ENCODE peak calls at places on chromosomes 3 and 15, in seven cellular contexts. L is H1, V is K562, O is HepG2, D is GM12878, Y is SK-N-SH, K is GM12892. F is an unnamed sample.

GRCh38 chr3:11820540-11821041 is 26.1 kb downstream of the TAMM41 start:
- DNase-seq in L (no peak), V (no peak), O (no peak), D (no peak), Y (no peak), K (peak), F (peak)

GRCh38 chr3:45566951-45567411 is 27.6 kb upstream of the LIMD1 start:
- DNase-seq in L (no peak), V (no peak), O (no peak), D (no peak), Y (no peak), K (no peak), F (no peak)

GRCh38 chr15:57133127-57133968 is 214.9 kb downstream of the TCF12 start:
- DNase-seq in L (no peak), V (no peak), O (no peak), D (no peak), Y (no peak), K (no peak), F (no peak)

GRCh38 chr3:119490153-119490552 is 8.2 kb upstream of the TIMMDC1 start:
- DNase-seq in L (no peak), V (no peak), O (no peak), D (no peak), Y (no peak), K (no peak), F (no peak)

GRCh38 chr3:126487151-126487771 is 11.6 kb upstream of the ZXDC start:
- DNase-seq in L (no peak), V (peak), O (peak), D (no peak), Y (no peak), K (no peak), F (no peak)

GRCh38 chr15:90483012-90483307 is 46.8 kb upstream of the CRTC3 start:
- DNase-seq in L (no peak), V (no peak), O (no peak), D (no peak), Y (no peak), K (no peak), F (no peak)

GRCh38 chr3:9902372-9903237 is at the start of gene IL17RE:
- DNase-seq in L (no peak), V (peak), O (peak), D (no peak), Y (no peak), K (no peak), F (no peak)

GRCh38 chr15:44727462-44728231 is 8.7 kb upstream of the TRIM69 start:
- DNase-seq in L (no peak), V (no peak), O (no peak), D (no peak), Y (no peak), K (no peak), F (no peak)

GRCh38 chr3:16741103-16741758 is 136.0 kb upstream of the DAZL start:
- DNase-seq in L (no peak), V (no peak), O (no peak), D (no peak), Y (no peak), K (no peak), F (no peak)

GRCh38 chr3:68773401-68773800 is 158.9 kb downstream of the TAFA4 start:
- DNase-seq in L (no peak), V (no peak), O (no peak), D (no peak), Y (no peak), K (no peak), F (no peak)

GRCh38 chr3:111326144-111326995 is 215.6 kb upstream of the CD96 start:
- DNase-seq in L (no peak), V (no peak), O (no peak), D (no peak), Y (no peak), K (no peak), F (no peak)

GRCh38 chr3:61853912-61854311 is 292.5 kb downstream of the PTPRG start:
- DNase-seq in L (no peak), V (no peak), O (no peak), D (no peak), Y (no peak), K (no peak), F (no peak)

GRCh38 chr15:42608110-42608531 is 32.7 kb downstream of the STARD9 start:
- DNase-seq in L (no peak), V (no peak), O (no peak), D (peak), Y (no peak), K (no peak), F (no peak)

GRCh38 chr3:44969170-44969569 is 6.8 kb downstream of the ZDHHC3 start:
- DNase-seq in L (no peak), V (no peak), O (no peak), D (no peak), Y (no peak), K (no peak), F (no peak)

GRCh38 chr3:88985491-88985890 is 121.9 kb upstream of the EPHA3 start:
- DNase-seq in L (no peak), V (no peak), O (no peak), D (no peak), Y (no peak), K (no peak), F (no peak)

GRCh38 chr3:194395767-194396527 is 3.1 kb downstream of the GP5 start:
- DNase-seq in L (no peak), V (peak), O (peak), D (no peak), Y (no peak), K (no peak), F (no peak)

GRCh38 chr3:123755085-123755484 is 129.0 kb downstream of the MYLK start:
- DNase-seq in L (no peak), V (no peak), O (peak), D (no peak), Y (no peak), K (no peak), F (no peak)

GRCh38 chr15:92901053-92901761 is 1.1 kb downstream of the CHD2 start:
- DNase-seq in L (no peak), V (no peak), O (no peak), D (no peak), Y (no peak), K (no peak), F (no peak)

GRCh38 chr15:67120839-67121540 is 55.6 kb downstream of the SMAD3 start:
- DNase-seq in L (no peak), V (peak), O (no peak), D (peak), Y (peak), K (peak), F (peak)

GRCh38 chr15:96321422-96322391 is 8.8 kb upstream of the NR2F2 start:
- DNase-seq in L (no peak), V (no peak), O (no peak), D (no peak), Y (no peak), K (no peak), F (no peak)

GRCh38 chr3:183378008-183378407 is 50.4 kb downstream of the MCF2L2 start:
- DNase-seq in L (no peak), V (no peak), O (no peak), D (no peak), Y (no peak), K (no peak), F (no peak)

GRCh38 chr15:22810033-22810734 is 23.7 kb downstream of the NIPA1 start:
- DNase-seq in L (no peak), V (no peak), O (no peak), D (no peak), Y (no peak), K (no peak), F (no peak)

GRCh38 chr3:153260681-153261080 is 98.7 kb downstream of the RAP2B start:
- DNase-seq in L (no peak), V (no peak), O (peak), D (no peak), Y (no peak), K (no peak), F (no peak)

GRCh38 chr3:129530331-129530761 is 1.9 kb downstream of the RHO start:
- DNase-seq in L (peak), V (no peak), O (no peak), D (no peak), Y (no peak), K (no peak), F (no peak)

GRCh38 chr3:187739561-187740445 is 5.5 kb downstream of the BCL6 start:
- DNase-seq in L (no peak), V (peak), O (no peak), D (no peak), Y (peak), K (peak), F (peak)

GRCh38 chr3:187742351-187743171 is 2.7 kb downstream of the BCL6 start:
- DNase-seq in L (no peak), V (no peak), O (no peak), D (no peak), Y (no peak), K (no peak), F (no peak)

GRCh38 chr3:187743195-187744141 is 1.8 kb downstream of the BCL6 start:
- DNase-seq in L (no peak), V (peak), O (no peak), D (no peak), Y (no peak), K (no peak), F (no peak)

GRCh38 chr3:187740446-187741399 is 4.5 kb downstream of the BCL6 start:
- DNase-seq in L (no peak), V (peak), O (no peak), D (no peak), Y (peak), K (no peak), F (no peak)

DNA sequence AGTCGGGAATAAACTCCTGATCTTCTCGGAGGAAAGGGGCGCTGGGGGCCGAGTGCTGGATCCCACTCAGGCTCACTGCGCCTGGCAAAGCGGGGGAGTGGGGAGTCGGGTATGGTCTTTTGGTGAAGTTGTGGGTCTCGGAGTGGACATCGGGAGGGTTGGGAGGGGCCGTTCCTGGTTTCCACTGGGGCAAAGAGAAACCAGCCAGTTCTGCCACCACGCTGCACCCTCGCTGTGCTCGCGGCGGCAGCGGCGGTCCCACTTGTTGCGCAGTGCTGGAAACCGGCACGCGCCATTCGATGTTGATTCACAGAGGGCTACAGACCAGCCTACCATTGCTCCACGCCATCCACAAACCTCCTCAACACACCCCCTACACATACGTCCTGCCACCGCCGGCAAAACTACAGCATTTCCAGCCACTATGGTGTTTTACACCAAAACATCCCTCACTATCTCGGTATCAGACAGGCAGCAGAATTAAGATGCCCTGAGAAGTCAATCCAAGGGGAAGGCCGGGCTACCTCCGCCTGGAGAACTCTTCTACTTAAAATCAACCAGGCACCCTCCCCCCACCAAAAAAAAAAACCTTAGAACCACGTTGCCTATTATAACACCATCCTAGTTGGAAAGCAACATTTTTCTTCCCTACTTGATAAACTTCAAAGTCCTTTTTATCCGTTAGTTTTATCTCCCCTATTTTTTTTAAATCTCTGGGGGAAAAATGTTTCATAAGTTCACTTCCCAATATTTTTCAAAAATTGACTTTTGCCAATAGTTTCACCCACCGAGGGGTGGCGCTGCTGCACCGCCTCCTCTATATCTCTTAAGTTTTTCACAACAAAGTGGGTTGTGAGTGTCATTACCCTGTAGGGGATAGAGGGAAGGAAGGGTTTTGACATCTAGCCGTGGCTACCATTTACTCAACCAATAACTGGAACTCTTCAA is 3.6 kb downstream of the BCL6 start:
- DNase-seq in L (no peak), V (peak), O (peak), D (no peak), Y (peak), K (no peak), F (no peak)
- TF ChIP-seq POLR2AphosphoS5 in L (no peak), V (no peak), O (no peak), D (no peak), Y (no peak), K (no peak), F (no peak)

GRCh38 chr3:78066287-78066686 is 1026.4 kb downstream of the ROBO2 start:
- DNase-seq in L (no peak), V (no peak), O (no peak), D (no peak), Y (no peak), K (no peak), F (no peak)

GRCh38 chr3:78070188-78070587 is 1030.3 kb downstream of the ROBO2 start:
- DNase-seq in L (no peak), V (no peak), O (no peak), D (no peak), Y (no peak), K (no peak), F (no peak)
- TF ChIP-seq TAF1 in L (no peak), V (no peak), O (no peak), D (no peak), Y (no peak), K (no peak), F (no peak)

GRCh38 chr15:55795031-55795430 is 52.1 kb upstream of the PRTG start:
- DNase-seq in L (no peak), V (no peak), O (no peak), D (no peak), Y (no peak), K (no peak), F (no peak)
- TF ChIP-seq POLR2AphosphoS5 in L (no peak), V (no peak), O (no peak), D (no peak), Y (no peak), K (no peak), F (no peak)

DNA sequence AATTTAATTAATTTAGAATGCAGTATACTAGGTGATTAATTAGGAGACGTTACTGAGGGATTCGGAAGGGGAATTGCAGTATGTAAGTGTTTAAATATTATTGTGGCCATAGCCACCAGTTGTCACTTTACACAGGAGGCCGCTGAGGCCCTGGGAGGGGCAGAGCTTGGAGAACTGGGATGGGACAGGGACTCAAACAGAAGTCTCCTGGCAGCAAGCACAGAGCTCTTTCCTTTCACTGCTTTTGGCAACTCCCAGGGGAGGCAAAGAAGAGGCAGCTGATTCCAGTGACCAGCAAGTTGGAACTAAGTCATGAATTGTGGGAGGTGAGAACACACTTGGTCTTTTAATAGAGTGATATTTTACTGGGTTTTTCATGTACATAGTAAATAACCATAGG is 248.6 kb downstream of the RPLP1 start:
- DNase-seq in L (no peak), V (no peak), O (no peak), D (no peak), Y (no peak), K (no peak), F (no peak)
- TF ChIP-seq TAF1 in L (no peak), V (no peak), O (no peak), D (no peak), Y (no peak), K (no peak), F (no peak)

GRCh38 chr3:188956839-188957489 is 214.8 kb upstream of the TPRG1 start:
- DNase-seq in L (no peak), V (peak), O (peak), D (no peak), Y (peak), K (no peak), F (no peak)

GRCh38 chr3:188955919-188956318 is 215.9 kb upstream of the TPRG1 start:
- DNase-seq in L (no peak), V (no peak), O (no peak), D (no peak), Y (no peak), K (no peak), F (no peak)

GRCh38 chr3:188959013-188959412 is 212.8 kb upstream of the TPRG1 start:
- DNase-seq in L (no peak), V (no peak), O (no peak), D (no peak), Y (no peak), K (no peak), F (no peak)

GRCh38 chr3:188950832-188951489 is 220.8 kb upstream of the TPRG1 start:
- DNase-seq in L (no peak), V (no peak), O (peak), D (no peak), Y (no peak), K (no peak), F (no peak)

GRCh38 chr3:188954590-188955208 is 217.1 kb upstream of the TPRG1 start:
- DNase-seq in L (peak), V (peak), O (peak), D (peak), Y (peak), K (peak), F (no peak)
- TF ChIP-seq POLR2AphosphoS5 in L (no peak), V (no peak), O (no peak), D (no peak), Y (no peak), K (no peak), F (no peak)

DNA sequence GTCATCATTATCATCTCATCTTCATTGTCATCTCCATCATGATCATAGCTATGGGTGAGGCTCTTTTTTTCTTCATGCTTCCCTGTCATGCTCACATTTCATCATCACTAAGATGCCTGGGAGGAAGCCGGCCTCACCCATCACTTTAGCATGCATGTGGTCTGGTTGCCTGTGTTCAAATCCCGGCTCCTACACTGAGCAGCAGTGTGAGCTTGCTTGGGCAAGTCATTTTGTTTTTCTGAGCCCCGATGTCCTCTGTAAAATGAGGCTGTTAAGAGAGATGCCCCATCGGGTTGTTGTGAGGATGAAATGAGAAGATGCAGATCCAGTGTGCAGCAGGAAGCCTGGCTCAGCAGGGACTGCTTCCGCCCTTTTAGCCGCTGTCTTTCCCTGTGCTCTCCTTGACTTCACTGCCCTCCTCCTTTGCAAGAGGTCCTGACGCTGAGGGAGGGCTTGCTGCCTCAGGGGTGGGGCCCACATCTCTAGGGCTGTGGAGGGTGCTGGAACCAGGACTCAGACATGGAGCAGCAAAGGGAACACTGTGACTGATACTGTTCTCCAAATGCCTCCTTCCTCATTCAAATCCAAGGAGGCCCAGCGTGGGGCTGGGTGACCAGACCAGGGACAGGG is 14.4 kb upstream of the FAM3D start:
- DNase-seq in L (no peak), V (no peak), O (no peak), D (no peak), Y (no peak), K (no peak), F (no peak)
- TF ChIP-seq TAF1 in L (no peak), V (no peak), O (no peak), D (no peak), Y (no peak), K (no peak), F (no peak)